ENCODE peak calls at places on chromosome 19, in five cellular contexts. O is naive thymus-derived CD8-positive, alpha-beta T cell; M is midbrain; A is T47D; F is fibroblast of the aortic adventitia. S is an unnamed sample.

GRCh38 chr19:38009650-38010229 is 102.7 kb downstream of the SIPA1L3 start:
- DNase-seq in O (no peak), M (no peak), A (no peak), F (no peak), S (no peak)

GRCh38 chr19:54281008-54281728 is at the start of gene LILRB2:
- DNase-seq in O (no peak), M (no peak), A (no peak), F (no peak), S (no peak)

GRCh38 chr19:35549174-35549788 is 3.9 kb downstream of the TMEM147 start:
- DNase-seq in O (peak), M (peak), A (peak), F (peak), S (peak)

GRCh38 chr19:18781885-18782527 is 9.1 kb downstream of the COMP start:
- DNase-seq in O (no peak), M (no peak), A (no peak), F (no peak), S (no peak)

GRCh38 chr19:5285955-5286354 is 54.7 kb downstream of the PTPRS start:
- DNase-seq in O (no peak), M (no peak), A (no peak), F (no peak), S (no peak)

GRCh38 chr19:3125900-3126524 is 9.8 kb upstream of the GNA15 start:
- DNase-seq in O (peak), M (no peak), A (peak), F (peak), S (no peak)

GRCh38 chr19:31351212-31352193 is 2.3 kb upstream of the TSHZ3 start:
- DNase-seq in O (no peak), M (no peak), A (no peak), F (peak), S (no peak)

GRCh38 chr19:38734426-38735256 is 9.6 kb downstream of the CAPN12 start:
- DNase-seq in O (no peak), M (no peak), A (peak), F (no peak), S (no peak)

GRCh38 chr19:2365201-2365970 is 5.3 kb downstream of the TMPRSS9 start:
- DNase-seq in O (no peak), M (no peak), A (no peak), F (no peak), S (no peak)

GRCh38 chr19:1766800-1767352 is 13.6 kb downstream of the ONECUT3 start:
- DNase-seq in O (no peak), M (no peak), A (no peak), F (no peak), S (no peak)

GRCh38 chr19:8696993-8697392 is 1.6 kb downstream of the ACTL9 start:
- DNase-seq in O (no peak), M (no peak), A (no peak), F (no peak), S (no peak)

GRCh38 chr19:798415-799075 is 1.3 kb downstream of the PTBP1 start:
- DNase-seq in O (no peak), M (no peak), A (peak), F (peak), S (no peak)

GRCh38 chr19:280541-281007 is 10.6 kb downstream of the PLPP2 start:
- DNase-seq in O (no peak), M (no peak), A (no peak), F (no peak), S (no peak)

GRCh38 chr19:18428837-18429674 is 8.9 kb downstream of the ISYNA1 start:
- DNase-seq in O (peak), M (peak), A (no peak), F (peak), S (peak)

GRCh38 chr19:2432131-2432848 is 4.9 kb upstream of the TIMM13 start:
- DNase-seq in O (no peak), M (no peak), A (no peak), F (no peak), S (no peak)

GRCh38 chr19:40685563-40685962 is 4.9 kb downstream of the NUMBL start:
- DNase-seq in O (no peak), M (no peak), A (no peak), F (peak), S (no peak)

GRCh38 chr19:10718205-10719196 is 622 bp downstream of the DNM2 start:
- DNase-seq in O (peak), M (peak), A (no peak), F (peak), S (no peak)

GRCh38 chr19:16325671-16326400 is 1.2 kb downstream of the KLF2 start:
- DNase-seq in O (peak), M (no peak), A (no peak), F (peak), S (peak)

GRCh38 chr19:1266818-1267440 is 2.2 kb upstream of the CIRBP start:
- DNase-seq in O (peak), M (peak), A (no peak), F (peak), S (peak)

GRCh38 chr19:28414748-28415147 is 798.2 kb downstream of the UQCRFS1 start:
- DNase-seq in O (no peak), M (no peak), A (no peak), F (no peak), S (no peak)

GRCh38 chr19:47306303-47306702 is 3.4 kb upstream of the C5AR1 start:
- DNase-seq in O (no peak), M (no peak), A (no peak), F (no peak), S (no peak)

GRCh38 chr19:35977446-35978222 is 17.4 kb upstream of the SDHAF1 start:
- DNase-seq in O (no peak), M (no peak), A (no peak), F (no peak), S (no peak)

GRCh38 chr19:51410950-51411748 is 6.3 kb downstream of the SIGLEC10 start:
- DNase-seq in O (no peak), M (no peak), A (no peak), F (no peak), S (no peak)

GRCh38 chr19:1082165-1082927 is 12.8 kb downstream of the POLR2E start:
- DNase-seq in O (peak), M (no peak), A (peak), F (peak), S (peak)

GRCh38 chr19:50555033-50555432 is 13.2 kb downstream of the LRRC4B start:
- DNase-seq in O (no peak), M (no peak), A (no peak), F (no peak), S (no peak)

GRCh38 chr19:2221250-2221831 is 14.8 kb downstream of the PLEKHJ1 start:
- DNase-seq in O (no peak), M (no peak), A (no peak), F (no peak), S (no peak)

GRCh38 chr19:18304496-18305312 is 18.2 kb downstream of the LSM4 start:
- DNase-seq in O (peak), M (peak), A (no peak), F (peak), S (no peak)

GRCh38 chr19:12834418-12834943 is at the start of gene RTBDN:
- DNase-seq in O (no peak), M (no peak), A (no peak), F (no peak), S (peak)

GRCh38 chr19:51586103-51586728 is 15.1 kb downstream of the ZNF175 start:
- DNase-seq in O (no peak), M (no peak), A (no peak), F (no peak), S (no peak)

GRCh38 chr19:489418-490196 is 6.7 kb upstream of the MADCAM1 start:
- DNase-seq in O (no peak), M (peak), A (no peak), F (peak), S (no peak)

GRCh38 chr19:47035127-47035494 is 13.3 kb downstream of the TMEM160 start:
- DNase-seq in O (no peak), M (no peak), A (no peak), F (no peak), S (no peak)

GRCh38 chr19:37718357-37718756 is 1.2 kb downstream of the ZNF607 start:
- DNase-seq in O (no peak), M (no peak), A (no peak), F (no peak), S (no peak)

GRCh38 chr19:17553256-17553655 is 2.2 kb upstream of the COLGALT1 start:
- DNase-seq in O (no peak), M (no peak), A (no peak), F (peak), S (no peak)

GRCh38 chr19:6772028-6772865 is at the start of gene VAV1:
- DNase-seq in O (peak), M (peak), A (no peak), F (no peak), S (peak)

GRCh38 chr19:34232566-34233481 is 21.5 kb upstream of the GARRE1 start:
- DNase-seq in O (no peak), M (peak), A (no peak), F (peak), S (no peak)